ENCODE peak calls at places on chromosomes 2 and 18, in seven cellular contexts. One of them, this sample, is unnamed.

GRCh38 chr2:190846746-190847145 is 33.9 kb upstream of the GLS start:
- DNase-seq in stimulated activated CD8-positive, alpha-beta memory T cell treated with anti-CD3 and anti-CD28 coated beads, Interleukin-12 subunit alpha, Interleukin-12 subunit beta, amount 100 ng/mL, for 4 hours: no peak
- DNase-seq in activated CD8-positive, alpha-beta memory T cell treated with anti-CD3 and anti-CD28 coated beads for 24 hours: no peak
- DNase-seq in NK-92 treated with Interleukin-12 subunit alpha and Interleukin-12 subunit beta, amount 100 ng/mL, for 24 hours: no peak
- DNase-seq in mammary epithelial cell: peak; percentile 34
- DNase-seq in adipocyte: no peak
- DNase-seq in T-cell: no peak
- DNase-seq in this sample: no peak

GRCh38 chr2:240568678-240569522 is 616 bp downstream of the RNPEPL1 start:
- DNase-seq in stimulated activated CD8-positive, alpha-beta memory T cell treated with anti-CD3 and anti-CD28 coated beads, Interleukin-12 subunit alpha, Interleukin-12 subunit beta, amount 100 ng/mL, for 4 hours: peak; percentile 42
- DNase-seq in activated CD8-positive, alpha-beta memory T cell treated with anti-CD3 and anti-CD28 coated beads for 24 hours: peak; percentile 78
- DNase-seq in NK-92 treated with Interleukin-12 subunit alpha and Interleukin-12 subunit beta, amount 100 ng/mL, for 24 hours: no peak
- DNase-seq in mammary epithelial cell: peak; percentile 42
- DNase-seq in adipocyte: peak; percentile 76
- DNase-seq in T-cell: peak; percentile 58
- DNase-seq in this sample: peak; percentile 66

GRCh38 chr2:171523969-171524401 is 1.7 kb downstream of the CYBRD1 start:
- DNase-seq in stimulated activated CD8-positive, alpha-beta memory T cell treated with anti-CD3 and anti-CD28 coated beads, Interleukin-12 subunit alpha, Interleukin-12 subunit beta, amount 100 ng/mL, for 4 hours: no peak
- DNase-seq in activated CD8-positive, alpha-beta memory T cell treated with anti-CD3 and anti-CD28 coated beads for 24 hours: no peak
- DNase-seq in NK-92 treated with Interleukin-12 subunit alpha and Interleukin-12 subunit beta, amount 100 ng/mL, for 24 hours: no peak
- DNase-seq in mammary epithelial cell: peak; percentile 59
- DNase-seq in adipocyte: peak; percentile 79
- DNase-seq in T-cell: no peak
- DNase-seq in this sample: no peak

GRCh38 chr18:45879681-45880655 is 54.5 kb downstream of the SIGLEC15 start:
- DNase-seq in stimulated activated CD8-positive, alpha-beta memory T cell treated with anti-CD3 and anti-CD28 coated beads, Interleukin-12 subunit alpha, Interleukin-12 subunit beta, amount 100 ng/mL, for 4 hours: peak; percentile 47
- DNase-seq in activated CD8-positive, alpha-beta memory T cell treated with anti-CD3 and anti-CD28 coated beads for 24 hours: peak; percentile 92
- DNase-seq in NK-92 treated with Interleukin-12 subunit alpha and Interleukin-12 subunit beta, amount 100 ng/mL, for 24 hours: peak; percentile 2
- DNase-seq in mammary epithelial cell: peak; percentile 50
- DNase-seq in adipocyte: peak; percentile 74
- DNase-seq in T-cell: peak; percentile 69
- DNase-seq in this sample: peak; percentile 59

GRCh38 chr18:71362140-71362539 is 1073.3 kb downstream of the SOCS6 start:
- DNase-seq in stimulated activated CD8-positive, alpha-beta memory T cell treated with anti-CD3 and anti-CD28 coated beads, Interleukin-12 subunit alpha, Interleukin-12 subunit beta, amount 100 ng/mL, for 4 hours: no peak
- DNase-seq in activated CD8-positive, alpha-beta memory T cell treated with anti-CD3 and anti-CD28 coated beads for 24 hours: no peak
- DNase-seq in NK-92 treated with Interleukin-12 subunit alpha and Interleukin-12 subunit beta, amount 100 ng/mL, for 24 hours: no peak
- DNase-seq in mammary epithelial cell: no peak
- DNase-seq in adipocyte: no peak
- DNase-seq in T-cell: no peak
- DNase-seq in this sample: no peak

GRCh38 chr2:227623225-227623624 is 5.9 kb downstream of the SCYGR4 start:
- DNase-seq in stimulated activated CD8-positive, alpha-beta memory T cell treated with anti-CD3 and anti-CD28 coated beads, Interleukin-12 subunit alpha, Interleukin-12 subunit beta, amount 100 ng/mL, for 4 hours: no peak
- DNase-seq in activated CD8-positive, alpha-beta memory T cell treated with anti-CD3 and anti-CD28 coated beads for 24 hours: no peak
- DNase-seq in NK-92 treated with Interleukin-12 subunit alpha and Interleukin-12 subunit beta, amount 100 ng/mL, for 24 hours: no peak
- DNase-seq in mammary epithelial cell: peak; percentile 35
- DNase-seq in adipocyte: peak; percentile 54
- DNase-seq in T-cell: no peak
- DNase-seq in this sample: peak; percentile 79

GRCh38 chr2:218992703-218993344 is 398 bp downstream of the CRYBA2 start:
- DNase-seq in stimulated activated CD8-positive, alpha-beta memory T cell treated with anti-CD3 and anti-CD28 coated beads, Interleukin-12 subunit alpha, Interleukin-12 subunit beta, amount 100 ng/mL, for 4 hours: no peak
- DNase-seq in activated CD8-positive, alpha-beta memory T cell treated with anti-CD3 and anti-CD28 coated beads for 24 hours: no peak
- DNase-seq in NK-92 treated with Interleukin-12 subunit alpha and Interleukin-12 subunit beta, amount 100 ng/mL, for 24 hours: no peak
- DNase-seq in mammary epithelial cell: no peak
- DNase-seq in adipocyte: peak; percentile 36
- DNase-seq in T-cell: no peak
- DNase-seq in this sample: no peak

GRCh38 chr18:12011962-12012549 is 30.7 kb downstream of the IMPA2 start:
- DNase-seq in stimulated activated CD8-positive, alpha-beta memory T cell treated with anti-CD3 and anti-CD28 coated beads, Interleukin-12 subunit alpha, Interleukin-12 subunit beta, amount 100 ng/mL, for 4 hours: no peak
- DNase-seq in activated CD8-positive, alpha-beta memory T cell treated with anti-CD3 and anti-CD28 coated beads for 24 hours: no peak
- DNase-seq in NK-92 treated with Interleukin-12 subunit alpha and Interleukin-12 subunit beta, amount 100 ng/mL, for 24 hours: no peak
- DNase-seq in mammary epithelial cell: no peak
- DNase-seq in adipocyte: peak; percentile 71
- DNase-seq in T-cell: no peak
- DNase-seq in this sample: no peak

GRCh38 chr2:168075446-168075845 is 171.9 kb downstream of the STK39 start:
- DNase-seq in stimulated activated CD8-positive, alpha-beta memory T cell treated with anti-CD3 and anti-CD28 coated beads, Interleukin-12 subunit alpha, Interleukin-12 subunit beta, amount 100 ng/mL, for 4 hours: no peak
- DNase-seq in activated CD8-positive, alpha-beta memory T cell treated with anti-CD3 and anti-CD28 coated beads for 24 hours: no peak
- DNase-seq in NK-92 treated with Interleukin-12 subunit alpha and Interleukin-12 subunit beta, amount 100 ng/mL, for 24 hours: no peak
- DNase-seq in mammary epithelial cell: no peak
- DNase-seq in adipocyte: no peak
- DNase-seq in T-cell: no peak
- DNase-seq in this sample: peak; percentile 24

GRCh38 chr18:21740474-21740723 is 193 bp upstream of the MIB1 start:
- DNase-seq in stimulated activated CD8-positive, alpha-beta memory T cell treated with anti-CD3 and anti-CD28 coated beads, Interleukin-12 subunit alpha, Interleukin-12 subunit beta, amount 100 ng/mL, for 4 hours: peak; percentile 99
- DNase-seq in activated CD8-positive, alpha-beta memory T cell treated with anti-CD3 and anti-CD28 coated beads for 24 hours: no peak
- DNase-seq in NK-92 treated with Interleukin-12 subunit alpha and Interleukin-12 subunit beta, amount 100 ng/mL, for 24 hours: peak; percentile 97
- DNase-seq in mammary epithelial cell: no peak
- DNase-seq in adipocyte: peak; percentile 99
- DNase-seq in T-cell: peak; percentile 98
- DNase-seq in this sample: peak; percentile 97

GRCh38 chr2:215418064-215418963 is 17.6 kb downstream of the FN1 start:
- DNase-seq in stimulated activated CD8-positive, alpha-beta memory T cell treated with anti-CD3 and anti-CD28 coated beads, Interleukin-12 subunit alpha, Interleukin-12 subunit beta, amount 100 ng/mL, for 4 hours: no peak
- DNase-seq in activated CD8-positive, alpha-beta memory T cell treated with anti-CD3 and anti-CD28 coated beads for 24 hours: no peak
- DNase-seq in NK-92 treated with Interleukin-12 subunit alpha and Interleukin-12 subunit beta, amount 100 ng/mL, for 24 hours: no peak
- DNase-seq in mammary epithelial cell: no peak
- DNase-seq in adipocyte: no peak
- DNase-seq in T-cell: no peak
- DNase-seq in this sample: no peak

GRCh38 chr2:69733338-69734039 is 8.4 kb upstream of the ANXA4 start:
- DNase-seq in stimulated activated CD8-positive, alpha-beta memory T cell treated with anti-CD3 and anti-CD28 coated beads, Interleukin-12 subunit alpha, Interleukin-12 subunit beta, amount 100 ng/mL, for 4 hours: no peak
- DNase-seq in activated CD8-positive, alpha-beta memory T cell treated with anti-CD3 and anti-CD28 coated beads for 24 hours: no peak
- DNase-seq in NK-92 treated with Interleukin-12 subunit alpha and Interleukin-12 subunit beta, amount 100 ng/mL, for 24 hours: no peak
- DNase-seq in mammary epithelial cell: no peak
- DNase-seq in adipocyte: no peak
- DNase-seq in T-cell: no peak
- DNase-seq in this sample: no peak

This sample was measured in EH.